ENCODE peak calls at places on chromosomes 3 and 15, in ten cellular contexts. One of them, this sample, is unnamed.

GRCh38 chr15:33051528-33051927 is 143.0 kb downstream of the FMN1 start:
- DNase-seq in A172: no peak
- DNase-seq in CD8-positive, alpha-beta memory T cell: no peak
- DNase-seq in astrocyte of the spinal cord: no peak
- DNase-seq in PC-9: no peak
- DNase-seq in tibial artery: no peak
- DNase-seq in fibroblast of the aortic adventitia: no peak
- DNase-seq in psoas muscle: no peak
- DNase-seq in endothelial cell of umbilical vein: no peak
- DNase-seq in PC-3: no peak
- DNase-seq in this sample: no peak

GRCh38 chr3:126136428-126137220 is 43.8 kb downstream of the ALDH1L1 start:
- DNase-seq in tibial artery: peak
- DNase-seq in PC-9: no peak
- DNase-seq in psoas muscle: peak
- DNase-seq in astrocyte of the spinal cord: no peak
- DNase-seq in PC-3: no peak
- DNase-seq in fibroblast of the aortic adventitia: no peak
- DNase-seq in A172: no peak
- DNase-seq in CD8-positive, alpha-beta memory T cell: no peak
- DNase-seq in endothelial cell of umbilical vein: no peak
- DNase-seq in this sample: no peak

GRCh38 chr3:42804831-42805821 is 836 bp upstream of the HIGD1A start:
- DNase-seq in astrocyte of the spinal cord: peak
- DNase-seq in PC-3: no peak
- DNase-seq in CD8-positive, alpha-beta memory T cell: no peak
- DNase-seq in fibroblast of the aortic adventitia: peak
- DNase-seq in tibial artery: peak
- DNase-seq in A172: no peak
- DNase-seq in psoas muscle: peak
- DNase-seq in endothelial cell of umbilical vein: no peak
- DNase-seq in PC-9: no peak
- DNase-seq in this sample: peak

GRCh38 chr3:72246685-72247084 is 461.7 kb upstream of the PROK2 start:
- DNase-seq in PC-9: no peak
- DNase-seq in PC-3: no peak
- DNase-seq in astrocyte of the spinal cord: no peak
- DNase-seq in A172: no peak
- DNase-seq in fibroblast of the aortic adventitia: no peak
- DNase-seq in CD8-positive, alpha-beta memory T cell: no peak
- DNase-seq in psoas muscle: no peak
- DNase-seq in tibial artery: peak
- DNase-seq in endothelial cell of umbilical vein: no peak
- DNase-seq in this sample: no peak

GRCh38 chr15:77901251-77901881 is 176.1 kb downstream of the TBC1D2B start:
- DNase-seq in psoas muscle: no peak
- DNase-seq in astrocyte of the spinal cord: no peak
- DNase-seq in CD8-positive, alpha-beta memory T cell: no peak
- DNase-seq in fibroblast of the aortic adventitia: no peak
- DNase-seq in A172: no peak
- DNase-seq in tibial artery: peak
- DNase-seq in endothelial cell of umbilical vein: no peak
- DNase-seq in PC-3: no peak
- DNase-seq in PC-9: no peak
- DNase-seq in this sample: no peak

GRCh38 chr3:27279153-27279552 is 90.0 kb downstream of the NEK10 start:
- DNase-seq in endothelial cell of umbilical vein: peak
- DNase-seq in A172: peak
- DNase-seq in astrocyte of the spinal cord: peak
- DNase-seq in PC-9: peak
- DNase-seq in CD8-positive, alpha-beta memory T cell: no peak
- DNase-seq in tibial artery: no peak
- DNase-seq in PC-3: peak
- DNase-seq in fibroblast of the aortic adventitia: peak
- DNase-seq in psoas muscle: no peak
- DNase-seq in this sample: peak

GRCh38 chr3:101156787-101157345 is 163.5 kb downstream of the IMPG2 start:
- DNase-seq in PC-9: no peak
- DNase-seq in CD8-positive, alpha-beta memory T cell: no peak
- DNase-seq in A172: no peak
- DNase-seq in endothelial cell of umbilical vein: no peak
- DNase-seq in psoas muscle: no peak
- DNase-seq in PC-3: no peak
- DNase-seq in tibial artery: no peak
- DNase-seq in fibroblast of the aortic adventitia: no peak
- DNase-seq in astrocyte of the spinal cord: no peak
- DNase-seq in this sample: no peak

GRCh38 chr3:13874891-13875290 is 5.0 kb downstream of the WNT7A start:
- DNase-seq in PC-9: no peak
- DNase-seq in endothelial cell of umbilical vein: no peak
- DNase-seq in fibroblast of the aortic adventitia: no peak
- DNase-seq in CD8-positive, alpha-beta memory T cell: no peak
- DNase-seq in PC-3: no peak
- DNase-seq in tibial artery: no peak
- DNase-seq in astrocyte of the spinal cord: no peak
- DNase-seq in A172: no peak
- DNase-seq in psoas muscle: no peak
- DNase-seq in this sample: no peak

GRCh38 chr3:118468801-118469200 is 565.8 kb downstream of the IGSF11 start:
- DNase-seq in PC-9: no peak
- DNase-seq in tibial artery: no peak
- DNase-seq in CD8-positive, alpha-beta memory T cell: no peak
- DNase-seq in astrocyte of the spinal cord: no peak
- DNase-seq in fibroblast of the aortic adventitia: no peak
- DNase-seq in endothelial cell of umbilical vein: no peak
- DNase-seq in psoas muscle: no peak
- DNase-seq in PC-3: peak
- DNase-seq in A172: no peak
- DNase-seq in this sample: no peak

GRCh38 chr3:180909369-180910127 is 2.9 kb upstream of the FXR1 start:
- DNase-seq in psoas muscle: no peak
- DNase-seq in fibroblast of the aortic adventitia: no peak
- DNase-seq in PC-9: no peak
- DNase-seq in endothelial cell of umbilical vein: no peak
- DNase-seq in PC-3: no peak
- DNase-seq in astrocyte of the spinal cord: no peak
- DNase-seq in A172: no peak
- DNase-seq in tibial artery: no peak
- DNase-seq in CD8-positive, alpha-beta memory T cell: no peak
- DNase-seq in this sample: no peak

GRCh38 chr3:40317061-40317676 is 7.7 kb downstream of the EIF1B start:
- DNase-seq in PC-9: peak
- DNase-seq in fibroblast of the aortic adventitia: peak
- DNase-seq in A172: peak
- DNase-seq in tibial artery: no peak
- DNase-seq in psoas muscle: no peak
- DNase-seq in endothelial cell of umbilical vein: peak
- DNase-seq in PC-3: peak
- DNase-seq in astrocyte of the spinal cord: peak
- DNase-seq in CD8-positive, alpha-beta memory T cell: peak
- DNase-seq in this sample: peak

GRCh38 chr3:52434080-52434479 is 10.8 kb downstream of the SEMA3G start:
- DNase-seq in PC-9: no peak
- DNase-seq in endothelial cell of umbilical vein: no peak
- DNase-seq in fibroblast of the aortic adventitia: no peak
- DNase-seq in CD8-positive, alpha-beta memory T cell: no peak
- DNase-seq in astrocyte of the spinal cord: no peak
- DNase-seq in A172: no peak
- DNase-seq in psoas muscle: no peak
- DNase-seq in PC-3: no peak
- DNase-seq in tibial artery: peak
- DNase-seq in this sample: no peak

GRCh38 chr3:88005066-88005465 is 53.7 kb downstream of the CGGBP1 start:
- DNase-seq in tibial artery: no peak
- DNase-seq in astrocyte of the spinal cord: peak
- DNase-seq in PC-3: peak
- DNase-seq in psoas muscle: no peak
- DNase-seq in PC-9: no peak
- DNase-seq in A172: peak
- DNase-seq in fibroblast of the aortic adventitia: peak
- DNase-seq in CD8-positive, alpha-beta memory T cell: no peak
- DNase-seq in endothelial cell of umbilical vein: peak
- DNase-seq in this sample: peak

GRCh38 chr3:196524527-196524926 is 9.4 kb upstream of the SMCO1 start:
- DNase-seq in PC-3: peak
- DNase-seq in astrocyte of the spinal cord: no peak
- DNase-seq in endothelial cell of umbilical vein: peak
- DNase-seq in psoas muscle: no peak
- DNase-seq in PC-9: no peak
- DNase-seq in tibial artery: no peak
- DNase-seq in A172: peak
- DNase-seq in CD8-positive, alpha-beta memory T cell: no peak
- DNase-seq in fibroblast of the aortic adventitia: no peak
- DNase-seq in this sample: no peak

GRCh38 chr3:161267646-161268045 is 46.5 kb downstream of the NMD3 start:
- DNase-seq in fibroblast of the aortic adventitia: no peak
- DNase-seq in tibial artery: no peak
- DNase-seq in astrocyte of the spinal cord: no peak
- DNase-seq in psoas muscle: no peak
- DNase-seq in A172: no peak
- DNase-seq in endothelial cell of umbilical vein: no peak
- DNase-seq in CD8-positive, alpha-beta memory T cell: no peak
- DNase-seq in PC-3: no peak
- DNase-seq in PC-9: no peak
- DNase-seq in this sample: no peak

GRCh38 chr15:91413142-91413541 is 313.1 kb downstream of the SV2B start:
- DNase-seq in PC-3: no peak
- DNase-seq in psoas muscle: no peak
- DNase-seq in tibial artery: no peak
- DNase-seq in fibroblast of the aortic adventitia: peak
- DNase-seq in endothelial cell of umbilical vein: no peak
- DNase-seq in CD8-positive, alpha-beta memory T cell: no peak
- DNase-seq in astrocyte of the spinal cord: no peak
- DNase-seq in A172: no peak
- DNase-seq in PC-9: no peak
- DNase-seq in this sample: no peak

This sample was measured in GM03348.